ENCODE peak calls at places on chromosome 7, in ten cellular contexts. One of them, this sample, is unnamed.

GRCh38 chr7:158941821-158942605 is 85.7 kb downstream of the DYNC2I1 start:
- DNase-seq in K562: no peak
- DNase-seq in A673: no peak
- DNase-seq in aorta: no peak
- DNase-seq in lung: no peak
- DNase-seq in adrenal gland: no peak
- DNase-seq in transverse colon: no peak
- DNase-seq in effector memory CD4-positive, alpha-beta T cell: no peak
- DNase-seq in tibial artery: no peak
- DNase-seq in suprapubic skin: no peak
- DNase-seq in this sample: no peak

GRCh38 chr7:77570330-77571011 is 33.4 kb downstream of the PTPN12 start:
- DNase-seq in effector memory CD4-positive, alpha-beta T cell: no peak
- DNase-seq in A673: peak
- DNase-seq in suprapubic skin: no peak
- DNase-seq in lung: no peak
- DNase-seq in tibial artery: no peak
- DNase-seq in adrenal gland: no peak
- DNase-seq in transverse colon: no peak
- DNase-seq in K562: no peak
- DNase-seq in aorta: no peak
- DNase-seq in this sample: no peak

GRCh38 chr7:137943132-137943551 is 58.7 kb downstream of the CREB3L2 start:
- DNase-seq in suprapubic skin: no peak
- DNase-seq in K562: peak
- DNase-seq in lung: no peak
- DNase-seq in transverse colon: no peak
- DNase-seq in adrenal gland: peak
- DNase-seq in tibial artery: peak
- DNase-seq in aorta: no peak
- DNase-seq in effector memory CD4-positive, alpha-beta T cell: no peak
- DNase-seq in A673: no peak
- DNase-seq in this sample: no peak

GRCh38 chr7:22153427-22154106 is 203.4 kb downstream of the RAPGEF5 start:
- DNase-seq in lung: no peak
- DNase-seq in tibial artery: no peak
- DNase-seq in suprapubic skin: no peak
- DNase-seq in adrenal gland: no peak
- DNase-seq in A673: no peak
- DNase-seq in transverse colon: no peak
- DNase-seq in K562: no peak
- DNase-seq in aorta: no peak
- DNase-seq in effector memory CD4-positive, alpha-beta T cell: no peak
- DNase-seq in this sample: no peak

GRCh38 chr7:84162584-84162983 is 32.0 kb downstream of the SEMA3A start:
- DNase-seq in A673: no peak
- DNase-seq in tibial artery: no peak
- DNase-seq in transverse colon: no peak
- DNase-seq in effector memory CD4-positive, alpha-beta T cell: no peak
- DNase-seq in lung: no peak
- DNase-seq in K562: no peak
- DNase-seq in adrenal gland: no peak
- DNase-seq in aorta: no peak
- DNase-seq in suprapubic skin: no peak
- DNase-seq in this sample: no peak

GRCh38 chr7:103100348-103100747 is 25.4 kb downstream of the ARMC10 start:
- DNase-seq in K562: no peak
- DNase-seq in aorta: no peak
- DNase-seq in adrenal gland: no peak
- DNase-seq in suprapubic skin: no peak
- DNase-seq in tibial artery: no peak
- DNase-seq in lung: no peak
- DNase-seq in effector memory CD4-positive, alpha-beta T cell: no peak
- DNase-seq in A673: no peak
- DNase-seq in transverse colon: no peak
- DNase-seq in this sample: no peak

GRCh38 chr7:376306-376969 is 86.5 kb downstream of the FOXL3 start:
- DNase-seq in lung: no peak
- DNase-seq in tibial artery: peak
- DNase-seq in K562: no peak
- DNase-seq in A673: no peak
- DNase-seq in aorta: peak
- DNase-seq in adrenal gland: no peak
- DNase-seq in transverse colon: peak
- DNase-seq in effector memory CD4-positive, alpha-beta T cell: no peak
- DNase-seq in suprapubic skin: peak
- DNase-seq in this sample: no peak

GRCh38 chr7:5553298-5553877 is 129.8 kb upstream of the TNRC18 start:
- DNase-seq in transverse colon: peak
- DNase-seq in suprapubic skin: no peak
- DNase-seq in A673: no peak
- DNase-seq in lung: no peak
- DNase-seq in K562: peak
- DNase-seq in tibial artery: no peak
- DNase-seq in effector memory CD4-positive, alpha-beta T cell: no peak
- DNase-seq in adrenal gland: no peak
- DNase-seq in aorta: no peak
- DNase-seq in this sample: peak

GRCh38 chr7:50339990-50340500 is 35.5 kb downstream of the IKZF1 start:
- DNase-seq in tibial artery: no peak
- DNase-seq in K562: peak
- DNase-seq in effector memory CD4-positive, alpha-beta T cell: peak
- DNase-seq in aorta: no peak
- DNase-seq in adrenal gland: no peak
- DNase-seq in transverse colon: peak
- DNase-seq in suprapubic skin: no peak
- DNase-seq in lung: no peak
- DNase-seq in A673: peak
- DNase-seq in this sample: no peak

GRCh38 chr7:139871820-139872219 is 42.8 kb downstream of the TBXAS1 start:
- DNase-seq in K562: no peak
- DNase-seq in suprapubic skin: no peak
- DNase-seq in A673: no peak
- DNase-seq in tibial artery: no peak
- DNase-seq in effector memory CD4-positive, alpha-beta T cell: no peak
- DNase-seq in adrenal gland: no peak
- DNase-seq in lung: no peak
- DNase-seq in transverse colon: no peak
- DNase-seq in aorta: no peak
- DNase-seq in this sample: no peak

GRCh38 chr7:139870406-139870805 is 41.3 kb downstream of the TBXAS1 start:
- DNase-seq in lung: no peak
- DNase-seq in effector memory CD4-positive, alpha-beta T cell: no peak
- DNase-seq in K562: no peak
- DNase-seq in aorta: no peak
- DNase-seq in transverse colon: no peak
- DNase-seq in A673: no peak
- DNase-seq in tibial artery: no peak
- DNase-seq in adrenal gland: no peak
- DNase-seq in suprapubic skin: no peak
- DNase-seq in this sample: no peak

GRCh38 chr7:139869886-139870285 is 40.8 kb downstream of the TBXAS1 start:
- DNase-seq in effector memory CD4-positive, alpha-beta T cell: no peak
- DNase-seq in tibial artery: no peak
- DNase-seq in A673: no peak
- DNase-seq in K562: no peak
- DNase-seq in suprapubic skin: no peak
- DNase-seq in adrenal gland: no peak
- DNase-seq in aorta: no peak
- DNase-seq in transverse colon: no peak
- DNase-seq in lung: no peak
- DNase-seq in this sample: no peak

GRCh38 chr7:139873593-139874374 is 44.7 kb downstream of the TBXAS1 start:
- DNase-seq in adrenal gland: peak
- DNase-seq in K562: no peak
- DNase-seq in lung: no peak
- DNase-seq in transverse colon: no peak
- DNase-seq in A673: no peak
- DNase-seq in suprapubic skin: no peak
- DNase-seq in tibial artery: no peak
- DNase-seq in aorta: no peak
- DNase-seq in effector memory CD4-positive, alpha-beta T cell: no peak
- DNase-seq in this sample: no peak

DNA sequence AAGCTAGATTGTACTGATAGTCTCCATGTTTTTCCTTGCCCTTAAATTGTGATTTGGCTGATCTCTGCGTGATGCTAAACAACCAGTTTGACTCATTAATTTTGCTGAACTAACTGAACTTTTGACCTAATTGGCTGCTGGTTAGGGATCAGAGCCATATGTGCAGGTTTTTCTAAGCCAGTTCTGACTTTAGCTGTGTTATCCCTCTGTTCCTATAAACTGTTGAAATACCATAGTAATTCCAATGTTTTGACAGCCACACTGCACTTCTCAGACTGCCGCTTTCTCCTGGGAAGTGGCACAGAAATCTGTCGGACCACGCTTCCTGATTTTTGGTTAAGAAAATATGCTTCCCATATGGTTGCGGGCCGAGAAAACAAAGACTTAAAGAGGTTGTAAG is 42.2 kb downstream of the TBXAS1 start:
- DNase-seq in K562: no peak
- DNase-seq in lung: no peak
- DNase-seq in A673: no peak
- DNase-seq in adrenal gland: no peak
- DNase-seq in suprapubic skin: no peak
- DNase-seq in transverse colon: no peak
- DNase-seq in effector memory CD4-positive, alpha-beta T cell: no peak
- DNase-seq in aorta: no peak
- DNase-seq in tibial artery: no peak
- DNase-seq in this sample: no peak
- H3K27ac ChIP-seq in K562: no peak
- H3K27ac ChIP-seq in lung: no peak
- H3K27ac ChIP-seq in A673: no peak
- H3K27ac ChIP-seq in adrenal gland: no peak
- H3K27ac ChIP-seq in suprapubic skin: no peak
- H3K27ac ChIP-seq in transverse colon: no peak
- H3K27ac ChIP-seq in effector memory CD4-positive, alpha-beta T cell: no peak
- H3K27ac ChIP-seq in aorta: no peak
- H3K27ac ChIP-seq in tibial artery: no peak
- H3K27ac ChIP-seq in this sample: no peak

GRCh38 chr7:24824896-24825295 is 67.6 kb upstream of the GSDME start:
- DNase-seq in adrenal gland: no peak
- DNase-seq in transverse colon: no peak
- DNase-seq in tibial artery: no peak
- DNase-seq in K562: no peak
- DNase-seq in aorta: no peak
- DNase-seq in A673: no peak
- DNase-seq in effector memory CD4-positive, alpha-beta T cell: no peak
- DNase-seq in lung: no peak
- DNase-seq in suprapubic skin: no peak
- DNase-seq in this sample: no peak

GRCh38 chr7:24826662-24827020 is 69.4 kb upstream of the GSDME start:
- DNase-seq in suprapubic skin: no peak
- DNase-seq in effector memory CD4-positive, alpha-beta T cell: no peak
- DNase-seq in K562: no peak
- DNase-seq in lung: no peak
- DNase-seq in A673: no peak
- DNase-seq in tibial artery: no peak
- DNase-seq in adrenal gland: no peak
- DNase-seq in transverse colon: no peak
- DNase-seq in aorta: no peak
- DNase-seq in this sample: no peak

GRCh38 chr7:24825315-24825917 is 68.2 kb upstream of the GSDME start:
- DNase-seq in transverse colon: no peak
- DNase-seq in suprapubic skin: no peak
- DNase-seq in adrenal gland: no peak
- DNase-seq in lung: no peak
- DNase-seq in K562: no peak
- DNase-seq in A673: no peak
- DNase-seq in effector memory CD4-positive, alpha-beta T cell: no peak
- DNase-seq in aorta: no peak
- DNase-seq in tibial artery: no peak
- DNase-seq in this sample: no peak

GRCh38 chr7:24827027-24827426 is 69.8 kb upstream of the GSDME start:
- DNase-seq in aorta: no peak
- DNase-seq in suprapubic skin: no peak
- DNase-seq in A673: no peak
- DNase-seq in tibial artery: no peak
- DNase-seq in adrenal gland: no peak
- DNase-seq in K562: no peak
- DNase-seq in transverse colon: no peak
- DNase-seq in lung: no peak
- DNase-seq in effector memory CD4-positive, alpha-beta T cell: no peak
- DNase-seq in this sample: no peak

DNA sequence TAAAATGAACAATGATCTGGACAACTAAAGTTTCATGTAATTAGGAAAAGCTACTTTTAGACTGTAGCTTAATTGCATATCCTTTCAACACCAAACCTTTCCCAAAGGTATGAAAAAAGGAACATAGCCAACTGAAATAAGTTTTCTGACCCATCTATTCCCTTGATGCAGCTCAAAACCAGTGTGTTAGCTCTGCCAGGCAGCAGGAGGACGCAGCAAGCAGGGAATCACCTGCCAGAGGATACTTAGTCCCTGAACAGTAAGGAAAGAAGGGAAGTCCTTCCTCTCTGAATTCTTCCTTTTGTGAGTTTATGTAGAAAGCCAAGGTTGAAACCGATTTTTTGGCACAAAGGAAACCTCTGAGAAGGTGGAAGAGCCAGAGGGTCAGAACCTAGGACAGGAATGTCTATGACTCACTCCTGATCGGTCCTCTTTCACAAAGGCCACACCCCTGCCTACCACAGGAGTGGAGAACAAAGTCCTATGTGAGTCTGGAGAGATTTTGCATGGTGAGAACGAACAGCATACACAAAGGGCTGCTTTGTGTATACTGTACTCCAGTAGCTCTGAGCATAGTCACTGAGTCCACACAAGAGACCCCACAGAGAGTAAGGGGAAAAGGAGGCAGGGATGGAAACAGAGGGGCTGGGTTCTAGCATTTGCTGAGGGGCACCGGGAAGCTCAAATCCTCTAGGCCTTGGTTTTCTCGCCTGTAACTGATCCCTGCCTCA is 68.8 kb upstream of the GSDME start:
- DNase-seq in aorta: no peak
- DNase-seq in tibial artery: no peak
- DNase-seq in A673: no peak
- DNase-seq in effector memory CD4-positive, alpha-beta T cell: no peak
- DNase-seq in K562: peak
- DNase-seq in transverse colon: peak
- DNase-seq in suprapubic skin: no peak
- DNase-seq in lung: peak
- DNase-seq in adrenal gland: no peak
- DNase-seq in this sample: peak
- H3K4me3 ChIP-seq in aorta: no peak
- H3K4me3 ChIP-seq in tibial artery: no peak
- H3K4me3 ChIP-seq in A673: no peak
- H3K4me3 ChIP-seq in effector memory CD4-positive, alpha-beta T cell: no peak
- H3K4me3 ChIP-seq in K562: no peak
- H3K4me3 ChIP-seq in transverse colon: no peak
- H3K4me3 ChIP-seq in suprapubic skin: no peak
- H3K4me3 ChIP-seq in lung: no peak
- H3K4me3 ChIP-seq in adrenal gland: no peak
- H3K4me3 ChIP-seq in this sample: no peak

GRCh38 chr7:127706766-127707165 is 54.8 kb downstream of the SND1 start:
- DNase-seq in aorta: no peak
- DNase-seq in tibial artery: no peak
- DNase-seq in lung: no peak
- DNase-seq in adrenal gland: no peak
- DNase-seq in effector memory CD4-positive, alpha-beta T cell: no peak
- DNase-seq in suprapubic skin: no peak
- DNase-seq in transverse colon: no peak
- DNase-seq in A673: no peak
- DNase-seq in K562: no peak
- DNase-seq in this sample: no peak
- H3K27ac ChIP-seq in aorta: no peak
- H3K27ac ChIP-seq in tibial artery: no peak
- H3K27ac ChIP-seq in lung: no peak
- H3K27ac ChIP-seq in adrenal gland: no peak
- H3K27ac ChIP-seq in effector memory CD4-positive, alpha-beta T cell: no peak
- H3K27ac ChIP-seq in suprapubic skin: no peak
- H3K27ac ChIP-seq in transverse colon: no peak
- H3K27ac ChIP-seq in A673: no peak
- H3K27ac ChIP-seq in K562: no peak
- H3K27ac ChIP-seq in this sample: no peak

GRCh38 chr7:157806711-157807110 is 469.9 kb downstream of the DNAJB6 start:
- DNase-seq in effector memory CD4-positive, alpha-beta T cell: no peak
- DNase-seq in transverse colon: no peak
- DNase-seq in aorta: no peak
- DNase-seq in A673: no peak
- DNase-seq in K562: no peak
- DNase-seq in adrenal gland: no peak
- DNase-seq in suprapubic skin: no peak
- DNase-seq in tibial artery: no peak
- DNase-seq in lung: no peak
- DNase-seq in this sample: no peak
- H3K4me3 ChIP-seq in effector memory CD4-positive, alpha-beta T cell: no peak
- H3K4me3 ChIP-seq in transverse colon: no peak
- H3K4me3 ChIP-seq in aorta: no peak
- H3K4me3 ChIP-seq in A673: no peak
- H3K4me3 ChIP-seq in K562: no peak
- H3K4me3 ChIP-seq in adrenal gland: no peak
- H3K4me3 ChIP-seq in suprapubic skin: no peak
- H3K4me3 ChIP-seq in tibial artery: no peak
- H3K4me3 ChIP-seq in lung: no peak
- H3K4me3 ChIP-seq in this sample: no peak

This sample was measured in colonic mucosa.